ENCODE peak calls at places on chromosomes 2 and 18, in ten cellular contexts. T is HFFc6, P is A549, D is ascending aorta, I is brain microvascular endothelial cell, L is mammary epithelial cell, Q is WERI-Rb-1, G is HepG2, Y is right atrium auricular region, E is uterus. A is an unnamed sample.

GRCh38 chr18:64444819-64445218 is 295.9 kb upstream of the LINC00305 start:
- DNase-seq in T (no peak), P (no peak), D (no peak), I (no peak), L (no peak), Q (no peak), G (no peak), Y (no peak), E (no peak), A (no peak)

GRCh38 chr18:22559414-22560282 is 141.9 kb upstream of the CTAGE1 start:
- DNase-seq in T (no peak), P (peak; percentile 59), D (peak; percentile 86), I (peak; percentile 84), L (peak; percentile 29), Q (peak; percentile 10), G (peak; percentile 35), Y (peak; percentile 91), E (peak; percentile 77), A (no peak)

GRCh38 chr2:176595986-176596385 is 326.7 kb downstream of the MTX2 start:
- DNase-seq in T (no peak), P (no peak), D (no peak), I (peak; percentile 44), L (no peak), Q (no peak), G (no peak), Y (no peak), E (no peak), A (no peak)

GRCh38 chr2:204452464-204453023 is 92.7 kb upstream of the PARD3B start:
- DNase-seq in T (peak; percentile 100), P (peak; percentile 87), D (peak; percentile 80), I (peak; percentile 99), L (peak; percentile 92), Q (no peak), G (peak; percentile 74), Y (peak; percentile 66), E (peak; percentile 28), A (peak; percentile 89)

GRCh38 chr2:239768031-239768800 is 256.9 kb downstream of the NDUFA10 start:
- DNase-seq in T (no peak), P (no peak), D (no peak), I (no peak), L (no peak), Q (no peak), G (no peak), Y (no peak), E (no peak), A (no peak)

GRCh38 chr2:222931659-222932058 is 70.8 kb downstream of the ACSL3 start:
- DNase-seq in T (no peak), P (no peak), D (no peak), I (no peak), L (no peak), Q (no peak), G (no peak), Y (no peak), E (no peak), A (no peak)

GRCh38 chr2:237700583-237701032 is 73.2 kb downstream of the LRRFIP1 start:
- DNase-seq in T (peak; percentile 42), P (no peak), D (peak; percentile 86), I (peak; percentile 87), L (no peak), Q (no peak), G (no peak), Y (peak; percentile 79), E (peak; percentile 69), A (no peak)

GRCh38 chr18:65439184-65439583 is 311.6 kb upstream of the CDH7 start:
- DNase-seq in T (no peak), P (peak; percentile 1), D (no peak), I (no peak), L (no peak), Q (no peak), G (no peak), Y (no peak), E (no peak), A (no peak)

GRCh38 chr2:196249171-196249570 is 77.8 kb upstream of the STK17B start:
- DNase-seq in T (no peak), P (no peak), D (no peak), I (no peak), L (no peak), Q (no peak), G (no peak), Y (no peak), E (no peak), A (no peak)

GRCh38 chr18:75072672-75073371 is 136.1 kb downstream of the PTGR3 start:
- DNase-seq in T (no peak), P (no peak), D (peak; percentile 62), I (no peak), L (no peak), Q (no peak), G (no peak), Y (peak; percentile 30), E (no peak), A (no peak)

GRCh38 chr2:110678457-110679336 is 834 bp upstream of the BUB1 start:
- DNase-seq in T (peak; percentile 9), P (no peak), D (peak; percentile 63), I (no peak), L (peak; percentile 29), Q (peak; percentile 13), G (no peak), Y (no peak), E (peak; percentile 32), A (no peak)

GRCh38 chr2:189285962-189286648 is 106.5 kb upstream of the COL5A2 start:
- DNase-seq in T (peak; percentile 85), P (peak; percentile 85), D (peak; percentile 63), I (peak; percentile 91), L (peak; percentile 85), Q (no peak), G (no peak), Y (no peak), E (no peak), A (peak; percentile 75)

GRCh38 chr18:13620818-13621445 is 105.4 kb downstream of the FAM210A start:
- DNase-seq in T (no peak), P (no peak), D (no peak), I (no peak), L (no peak), Q (no peak), G (no peak), Y (peak; percentile 54), E (no peak), A (no peak)

GRCh38 chr2:163644238-163644637 is 91.6 kb downstream of the FIGN start:
- DNase-seq in T (no peak), P (no peak), D (no peak), I (no peak), L (no peak), Q (no peak), G (no peak), Y (no peak), E (no peak), A (no peak)
- TF ChIP-seq CTCF in T (peak; percentile 20), P (no peak), D (no peak), I (no peak), L (no peak), Q (no peak), G (no peak), Y (no peak), E (no peak), A (no peak)

GRCh38 chr2:62464608-62465007 is 41.4 kb downstream of the TMEM17 start:
- DNase-seq in T (no peak), P (no peak), D (peak; percentile 4), I (no peak), L (no peak), Q (no peak), G (no peak), Y (no peak), E (no peak), A (no peak)

GRCh38 chr2:62465741-62466500 is 40.1 kb downstream of the TMEM17 start:
- DNase-seq in T (no peak), P (no peak), D (peak; percentile 35), I (no peak), L (no peak), Q (no peak), G (no peak), Y (no peak), E (peak; percentile 29), A (no peak)

GRCh38 chr2:62466501-62466854 is 39.5 kb downstream of the TMEM17 start:
- DNase-seq in T (no peak), P (no peak), D (peak; percentile 45), I (no peak), L (no peak), Q (no peak), G (no peak), Y (no peak), E (no peak), A (no peak)

GRCh38 chr2:62467100-62467474 is 38.9 kb downstream of the TMEM17 start:
- DNase-seq in T (no peak), P (no peak), D (peak; percentile 5), I (no peak), L (no peak), Q (no peak), G (peak; percentile 58), Y (no peak), E (no peak), A (no peak)

DNA sequence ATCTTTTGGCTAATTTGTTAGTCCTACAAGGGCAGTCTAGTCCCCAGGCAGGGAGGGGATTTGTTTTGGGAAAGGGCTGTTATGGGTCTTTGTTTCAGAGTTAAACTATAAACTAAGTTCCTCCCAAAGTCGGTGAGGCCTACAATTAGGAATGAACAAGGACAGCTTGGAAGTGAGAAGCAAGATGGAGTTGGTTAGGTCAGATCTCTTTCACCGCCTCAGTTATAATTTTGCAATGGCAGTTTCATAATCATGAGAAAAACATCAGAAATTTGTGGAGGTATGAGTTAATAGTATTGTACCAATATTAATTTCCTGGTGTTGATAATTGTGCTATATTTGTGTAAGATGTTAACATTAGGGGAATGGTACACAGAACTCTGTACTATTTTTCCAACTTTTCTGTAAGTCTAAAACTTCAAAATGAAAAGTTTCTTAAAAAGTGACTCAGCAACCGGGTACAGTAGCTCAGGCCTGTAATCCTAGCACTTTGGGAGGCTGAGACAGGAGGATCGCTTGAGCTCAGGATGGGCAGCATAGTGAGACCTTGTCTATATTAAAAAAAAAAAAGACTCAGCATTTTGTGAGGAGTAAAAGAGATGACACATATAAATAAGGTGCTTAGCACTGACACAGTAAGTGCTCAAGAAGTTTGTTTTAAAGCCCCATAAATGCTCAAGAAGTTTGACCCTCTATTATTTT is 40.8 kb downstream of the TMEM17 start:
- DNase-seq in T (no peak), P (no peak), D (peak; percentile 12), I (no peak), L (no peak), Q (no peak), G (no peak), Y (no peak), E (no peak), A (no peak)
- TF ChIP-seq CTCF in T (no peak), P (no peak), D (no peak), I (no peak), L (no peak), Q (no peak), G (no peak), Y (no peak), E (no peak), A (no peak)

DNA sequence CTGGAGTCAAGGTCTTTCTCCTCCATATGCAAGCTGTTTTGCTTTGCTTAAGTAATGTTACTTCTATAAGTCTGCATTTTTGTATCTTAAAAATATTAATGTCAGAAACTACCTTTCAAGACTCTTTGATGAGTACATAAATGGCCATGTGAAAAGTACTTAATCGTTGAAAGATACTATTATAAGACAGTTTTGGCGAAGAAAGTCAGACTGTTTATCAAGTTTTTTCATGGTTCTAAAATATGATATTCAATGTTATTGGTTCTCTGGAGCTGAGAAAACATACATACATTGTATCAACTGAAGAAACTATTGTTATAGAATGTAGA is 25.1 kb downstream of the FBXO48 start:
- DNase-seq in T (no peak), P (no peak), D (no peak), I (no peak), L (no peak), Q (no peak), G (no peak), Y (no peak), E (no peak), A (no peak)
- TF ChIP-seq CTCF in T (peak; percentile 69), P (no peak), D (no peak), I (no peak), L (no peak), Q (no peak), G (no peak), Y (peak; percentile 24), E (no peak), A (no peak)

GRCh38 chr2:19377717-19378116 is 19.3 kb upstream of the OSR1 start:
- DNase-seq in T (no peak), P (no peak), D (no peak), I (no peak), L (no peak), Q (no peak), G (no peak), Y (no peak), E (no peak), A (no peak)
- TF ChIP-seq CTCF in T (peak; percentile 50), P (no peak), D (no peak), I (peak; percentile 44), L (no peak), Q (no peak), G (peak; percentile 44), Y (no peak), E (no peak), A (no peak)

A was measured in AG09319.